ENCODE peak calls at places on chromosomes 2 and 18, in four cellular contexts. U, M, C and S are unnamed samples.

GRCh38 chr2:170878505-170878904 is 50.5 kb upstream of the GORASP2 start:
- DNase-seq in U (no peak), M (no peak), C (no peak), S (no peak)

GRCh38 chr2:213868526-213868925 is 542.3 kb upstream of the VWC2L start:
- DNase-seq in U (no peak), M (no peak), C (no peak), S (no peak)

GRCh38 chr2:144459937-144460336 is 60.0 kb downstream of the ZEB2 start:
- DNase-seq in U (no peak), M (no peak), C (peak; percentile 86), S (peak; percentile 72)

GRCh38 chr18:26655614-26656400 is 107.5 kb upstream of the KCTD1 start:
- DNase-seq in U (peak; percentile 87), M (peak; percentile 35), C (peak; percentile 20), S (no peak)

GRCh38 chr2:224757934-224758548 is 41.9 kb upstream of the CCDC195 start:
- DNase-seq in U (no peak), M (no peak), C (no peak), S (no peak)

GRCh38 chr2:19216271-19216670 is 142.2 kb downstream of the OSR1 start:
- DNase-seq in U (no peak), M (no peak), C (no peak), S (no peak)

GRCh38 chr2:105287692-105288091 is 41.8 kb downstream of the TGFBRAP1 start:
- DNase-seq in U (no peak), M (peak; percentile 12), C (peak; percentile 61), S (peak; percentile 62)

GRCh38 chr2:74246496-74247195 is 48.2 kb downstream of the MTHFD2 start:
- DNase-seq in U (no peak), M (no peak), C (no peak), S (peak; percentile 14)

GRCh38 chr2:70995227-70995729 is 605 bp upstream of the TEX261 start:
- DNase-seq in U (peak; percentile 66), M (no peak), C (peak; percentile 30), S (peak; percentile 59)

GRCh38 chr18:22564036-22564435 is 146.3 kb upstream of the CTAGE1 start:
- DNase-seq in U (no peak), M (no peak), C (peak; percentile 54), S (no peak)

GRCh38 chr2:32482466-32482865 is 125.6 kb downstream of the BIRC6 start:
- DNase-seq in U (no peak), M (no peak), C (no peak), S (no peak)

GRCh38 chr18:11502368-11502767 is 107.0 kb upstream of the SLC35G4 start:
- DNase-seq in U (no peak), M (no peak), C (no peak), S (no peak)

GRCh38 chr2:181790716-181791649 is 100.5 kb upstream of the ITPRID2 start:
- DNase-seq in U (no peak), M (peak; percentile 39), C (peak; percentile 99), S (peak; percentile 9)

GRCh38 chr2:157246212-157247067 is 11.1 kb upstream of the GALNT5 start:
- DNase-seq in U (no peak), M (peak; percentile 25), C (no peak), S (no peak)

GRCh38 chr2:26035110-26035728 is 1.3 kb downstream of the RAB10 start:
- DNase-seq in U (no peak), M (no peak), C (peak; percentile 42), S (peak; percentile 68)

GRCh38 chr2:121153516-121153915 is 131.5 kb downstream of the TFCP2L1 start:
- DNase-seq in U (no peak), M (no peak), C (no peak), S (no peak)

GRCh38 chr2:205644018-205644417 is 38.3 kb upstream of the NRP2 start:
- DNase-seq in U (no peak), M (no peak), C (no peak), S (no peak)

GRCh38 chr2:100394111-100394641 is 23.3 kb downstream of the CHST10 start:
- DNase-seq in U (no peak), M (no peak), C (no peak), S (no peak)

GRCh38 chr2:64987001-64987962 is 1.9 kb upstream of the SLC1A4 start:
- DNase-seq in U (no peak), M (no peak), C (peak; percentile 39), S (no peak)

GRCh38 chr2:169093535-169093934 is 24.2 kb downstream of the DHRS9 start:
- DNase-seq in U (no peak), M (no peak), C (no peak), S (no peak)

GRCh38 chr2:187299122-187299906 is 148.7 kb downstream of the CALCRL start:
- DNase-seq in U (no peak), M (no peak), C (peak; percentile 75), S (no peak)

GRCh38 chr2:27080140-27080469 is 1.7 kb downstream of the EMILIN1 start:
- DNase-seq in U (no peak), M (no peak), C (no peak), S (no peak)

GRCh38 chr2:61125798-61126197 is 36.2 kb upstream of the C2orf74 start:
- DNase-seq in U (no peak), M (no peak), C (no peak), S (no peak)

GRCh38 chr2:216535454-216535995 is 36.9 kb downstream of the RPL37A start:
- DNase-seq in U (no peak), M (peak; percentile 45), C (peak; percentile 96), S (no peak)

GRCh38 chr2:224723606-224724217 is 7.5 kb upstream of the CCDC195 start:
- DNase-seq in U (no peak), M (no peak), C (no peak), S (no peak)

GRCh38 chr2:144256996-144257707 is 262.8 kb downstream of the ZEB2 start:
- DNase-seq in U (no peak), M (no peak), C (no peak), S (no peak)

GRCh38 chr2:14420851-14421250 is 211.7 kb upstream of the LRATD1 start:
- DNase-seq in U (no peak), M (no peak), C (no peak), S (no peak)

GRCh38 chr2:222862068-222862914 is 1.5 kb downstream of the ACSL3 start:
- DNase-seq in U (no peak), M (no peak), C (no peak), S (peak; percentile 42)

GRCh38 chr2:104595576-104595975 is 258.3 kb upstream of the POU3F3 start:
- DNase-seq in U (no peak), M (no peak), C (no peak), S (no peak)

GRCh38 chr2:63840081-63840784 is 1.5 kb upstream of the UGP2 start:
- DNase-seq in U (no peak), M (no peak), C (no peak), S (no peak)

GRCh38 chr2:210195066-210195852 is 24.1 kb upstream of the KANSL1L start:
- DNase-seq in U (no peak), M (no peak), C (peak; percentile 65), S (peak; percentile 73)

GRCh38 chr2:200525066-200525465 is 941 bp upstream of the SGO2 start:
- DNase-seq in U (no peak), M (no peak), C (no peak), S (no peak)

GRCh38 chr2:241892299-241893137 is 23.0 kb downstream of the RTP5 start:
- DNase-seq in U (peak; percentile 59), M (no peak), C (no peak), S (peak; percentile 37)

GRCh38 chr2:197327073-197327775 is 16.6 kb upstream of the ANKRD44 start:
- DNase-seq in U (no peak), M (no peak), C (no peak), S (no peak)

GRCh38 chr2:79993144-79993543 is 311.4 kb downstream of the LRRTM1 start:
- DNase-seq in U (no peak), M (no peak), C (no peak), S (no peak)

GRCh38 chr2:61920548-61920947 is 15.1 kb downstream of the COMMD1 start:
- DNase-seq in U (no peak), M (no peak), C (no peak), S (no peak)

GRCh38 chr2:46909771-46910419 is 5.7 kb downstream of the MCFD2 start:
- DNase-seq in U (no peak), M (peak; percentile 96), C (peak; percentile 50), S (peak; percentile 5)

GRCh38 chr18:9468998-9469397 is 6.3 kb upstream of the RALBP1 start:
- DNase-seq in U (no peak), M (no peak), C (no peak), S (no peak)

GRCh38 chr2:201937343-201937742 is 96.3 kb upstream of the FZD7 start:
- DNase-seq in U (no peak), M (no peak), C (no peak), S (no peak)
- TF ChIP-seq POLR2A in U (no peak), M (no peak), C (no peak), S (no peak)

GRCh38 chr18:24138884-24139616 is at the start of gene CABYR:
- DNase-seq in U (peak; percentile 95), M (peak; percentile 60), C (peak; percentile 83), S (peak; percentile 33)
- TF ChIP-seq POLR2A in U (peak; percentile 40), M (peak; percentile 93), C (peak; percentile 94), S (no peak)

DNA sequence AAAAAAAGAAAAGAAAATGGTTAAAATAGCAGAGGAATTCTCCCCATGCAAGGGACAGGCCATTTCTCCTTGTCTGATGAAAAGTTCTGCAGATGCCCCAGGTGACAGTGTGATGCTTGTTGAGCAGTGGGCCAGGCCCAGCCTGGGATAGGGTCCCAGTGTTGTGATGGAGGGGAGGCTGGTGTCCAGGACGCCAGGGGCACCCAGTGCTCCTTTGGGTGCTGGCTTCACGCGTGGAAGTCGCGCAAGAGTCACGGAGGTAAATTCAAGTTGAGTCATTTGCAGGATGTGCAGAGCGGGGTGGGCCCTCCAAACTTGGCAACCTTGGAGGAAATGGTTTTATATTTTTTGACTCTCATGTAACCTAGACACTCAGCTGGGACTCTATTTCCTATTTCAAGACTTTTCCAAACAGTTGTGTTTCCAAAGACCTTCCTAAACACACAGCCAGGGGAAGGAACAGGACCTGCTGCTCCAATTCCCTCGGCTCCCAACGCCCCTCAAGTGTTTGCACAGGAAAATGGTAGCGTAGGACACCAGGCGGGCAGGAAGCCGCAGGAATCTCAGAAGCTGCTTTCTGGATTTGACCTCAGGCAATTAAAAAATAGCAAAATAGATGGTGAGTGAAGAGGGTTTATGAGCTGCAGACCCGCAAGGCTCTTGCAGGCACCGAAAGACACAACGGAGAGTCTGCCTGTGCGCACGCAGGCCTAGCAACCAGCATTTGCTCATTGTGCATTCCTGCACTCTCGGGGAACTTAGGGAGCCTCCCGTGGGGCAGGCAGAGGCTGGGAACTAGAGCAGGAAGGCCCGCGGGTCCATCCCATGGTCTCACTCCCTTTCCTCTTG is 107.1 kb upstream of the ODC1 start:
- DNase-seq in U (no peak), M (no peak), C (peak; percentile 61), S (no peak)
- TF ChIP-seq POLR2A in U (no peak), M (no peak), C (no peak), S (no peak)

GRCh38 chr2:172442072-172442895 is 14.9 kb downstream of the ITGA6 start:
- DNase-seq in U (no peak), M (peak; percentile 62), C (peak; percentile 69), S (peak; percentile 30)
- TF ChIP-seq POLR2A in U (no peak), M (no peak), C (no peak), S (no peak)

GRCh38 chr2:30232027-30232800 is 880 bp downstream of the LBH start:
- DNase-seq in U (peak; percentile 92), M (no peak), C (no peak), S (peak; percentile 92)
- TF ChIP-seq POLR2A in U (peak; percentile 41), M (no peak), C (no peak), S (no peak)